ENCODE peak calls at places on chromosomes 2 and 18, in ten cellular contexts. A, X, J, S, I, D, O, T, U and R are unnamed samples.

GRCh38 chr2:239805414-239805813 is 219.7 kb downstream of the NDUFA10 start:
- DNase-seq in A (no peak), X (no peak), J (no peak), S (no peak), I (no peak), D (no peak), O (no peak), T (no peak), U (no peak), R (peak)

GRCh38 chr2:69196327-69197117 is 183.5 kb downstream of the ANTXR1 start:
- DNase-seq in A (peak), X (no peak), J (no peak), S (peak), I (peak), D (no peak), O (no peak), T (no peak), U (no peak), R (peak)

GRCh38 chr2:185372188-185372587 is 366.4 kb upstream of the FSIP2 start:
- DNase-seq in A (no peak), X (no peak), J (no peak), S (no peak), I (no peak), D (no peak), O (no peak), T (peak), U (no peak), R (no peak)

GRCh38 chr2:151713291-151713903 is 20.9 kb downstream of the NEB start:
- DNase-seq in A (no peak), X (no peak), J (no peak), S (no peak), I (no peak), D (no peak), O (no peak), T (no peak), U (no peak), R (no peak)

GRCh38 chr18:68085251-68085650 is 568.7 kb upstream of the DSEL start:
- DNase-seq in A (no peak), X (no peak), J (no peak), S (no peak), I (no peak), D (no peak), O (no peak), T (no peak), U (no peak), R (no peak)

GRCh38 chr2:129877289-129877741 is 102.2 kb upstream of the RAB6C start:
- DNase-seq in A (no peak), X (peak), J (peak), S (peak), I (peak), D (peak), O (peak), T (peak), U (peak), R (peak)

GRCh38 chr2:74917702-74918619 is 40.5 kb upstream of the POLE4 start:
- DNase-seq in A (peak), X (no peak), J (no peak), S (no peak), I (peak), D (peak), O (no peak), T (peak), U (no peak), R (no peak)

GRCh38 chr18:68623342-68623741 is 91.6 kb downstream of the TMX3 start:
- DNase-seq in A (peak), X (peak), J (peak), S (peak), I (peak), D (peak), O (peak), T (peak), U (no peak), R (peak)

GRCh38 chr2:45607701-45608100 is 3.4 kb downstream of the SRBD1 start:
- DNase-seq in A (no peak), X (no peak), J (no peak), S (no peak), I (peak), D (peak), O (no peak), T (peak), U (no peak), R (no peak)

GRCh38 chr18:79470547-79470946 is 74.8 kb downstream of the NFATC1 start:
- DNase-seq in A (no peak), X (no peak), J (peak), S (no peak), I (no peak), D (no peak), O (no peak), T (no peak), U (no peak), R (no peak)

GRCh38 chr18:23958036-23958435 is 56.5 kb upstream of the TTC39C start:
- DNase-seq in A (no peak), X (peak), J (no peak), S (no peak), I (no peak), D (no peak), O (no peak), T (no peak), U (peak), R (peak)

GRCh38 chr18:75802681-75803080 is 375.2 kb upstream of the SMIM21 start:
- DNase-seq in A (no peak), X (no peak), J (no peak), S (no peak), I (no peak), D (no peak), O (no peak), T (no peak), U (no peak), R (no peak)

GRCh38 chr2:152701198-152701597 is 16.1 kb downstream of the PRPF40A start:
- DNase-seq in A (no peak), X (no peak), J (no peak), S (no peak), I (no peak), D (no peak), O (no peak), T (no peak), U (no peak), R (no peak)

GRCh38 chr18:4250141-4250540 is 205.0 kb downstream of the DLGAP1 start:
- DNase-seq in A (no peak), X (no peak), J (no peak), S (no peak), I (no peak), D (no peak), O (no peak), T (no peak), U (no peak), R (no peak)

GRCh38 chr2:173150087-173150486 is 74.4 kb downstream of the MAP3K20 start:
- DNase-seq in A (no peak), X (no peak), J (no peak), S (no peak), I (peak), D (no peak), O (no peak), T (no peak), U (no peak), R (no peak)

GRCh38 chr2:222424729-222425671 is 657 bp downstream of the SGPP2 start:
- DNase-seq in A (no peak), X (peak), J (peak), S (peak), I (no peak), D (peak), O (no peak), T (no peak), U (no peak), R (peak)

GRCh38 chr2:144015655-144016245 is 504.2 kb downstream of the ZEB2 start:
- DNase-seq in A (peak), X (no peak), J (no peak), S (no peak), I (peak), D (no peak), O (no peak), T (peak), U (no peak), R (no peak)

GRCh38 chr2:127255721-127256120 is 35.6 kb upstream of the CYP27C1 start:
- DNase-seq in A (no peak), X (no peak), J (no peak), S (no peak), I (no peak), D (no peak), O (no peak), T (no peak), U (no peak), R (no peak)